ENCODE peak calls at places on chromosomes 6 and 20, in six cellular contexts. U is EH; B is NCI-H774; G is EL; O is NCI-H460; X is CD4-positive, alpha-beta T cell. A is an unnamed sample.

GRCh38 chr6:148304976-148305375 is 37.7 kb upstream of the SASH1 start:
- DNase-seq in O (no peak), G (peak), U (peak), X (no peak), B (no peak), A (no peak)

GRCh38 chr6:19569563-19569962 is 267.6 kb upstream of the ID4 start:
- DNase-seq in X (no peak), G (no peak), O (no peak), B (no peak), U (no peak), A (no peak)

GRCh38 chr6:5466459-5466858 is 205.1 kb downstream of the FARS2 start:
- DNase-seq in O (no peak), G (peak), U (peak), B (peak), X (no peak), A (no peak)

GRCh38 chr6:168968228-168968627 is 285.4 kb downstream of the THBS2 start:
- DNase-seq in X (no peak), U (peak), B (peak), O (no peak), G (peak), A (no peak)

GRCh38 chr20:454951-455350 is 7.4 kb downstream of the TBC1D20 start:
- DNase-seq in X (no peak), O (no peak), U (no peak), G (no peak), B (no peak), A (peak)

GRCh38 chr6:130520801-130521200 is 155.0 kb downstream of the TMEM200A start:
- DNase-seq in U (no peak), G (no peak), B (no peak), X (no peak), O (no peak), A (no peak)

GRCh38 chr20:49286689-49287551 is 9.1 kb upstream of the ZNFX1 start:
- DNase-seq in X (no peak), U (peak), G (peak), O (no peak), B (no peak), A (peak)

GRCh38 chr6:13807691-13808090 is 6.7 kb downstream of the MCUR1 start:
- DNase-seq in G (peak), B (no peak), U (peak), O (no peak), X (no peak), A (no peak)

GRCh38 chr20:37360515-37361115 is 14.7 kb downstream of the SRC start:
- DNase-seq in O (no peak), G (no peak), X (no peak), B (no peak), U (no peak), A (no peak)

GRCh38 chr6:75217203-75217602 is 11.3 kb upstream of the COL12A1 start:
- DNase-seq in G (peak), U (peak), O (no peak), X (no peak), B (no peak), A (no peak)

GRCh38 chr20:58171796-58172425 is 56.5 kb downstream of the ANKRD60 start:
- DNase-seq in U (no peak), G (no peak), B (no peak), X (no peak), O (no peak), A (no peak)

GRCh38 chr6:106974999-106975698 is 620 bp upstream of the CD24 start:
- DNase-seq in O (peak), B (peak), G (peak), X (no peak), U (peak), A (no peak)

GRCh38 chr20:63073051-63073737 is 66.4 kb upstream of the BHLHE23 start:
- DNase-seq in G (no peak), B (no peak), X (no peak), O (no peak), U (no peak), A (no peak)

GRCh38 chr20:40046703-40047102 is 642.3 kb downstream of the MAFB start:
- DNase-seq in B (no peak), O (no peak), G (no peak), U (no peak), X (no peak), A (no peak)

GRCh38 chr6:48826884-48827701 is 636.0 kb downstream of the MMUT start:
- DNase-seq in B (no peak), X (no peak), G (peak), U (peak), O (peak), A (no peak)

GRCh38 chr20:11332376-11332775 is 585.3 kb upstream of the BTBD3 start:
- DNase-seq in B (no peak), U (peak), G (peak), X (no peak), O (no peak), A (no peak)

GRCh38 chr6:38686270-38687042 is 16.5 kb downstream of the GLO1 start:
- DNase-seq in X (no peak), B (no peak), U (no peak), G (no peak), O (no peak), A (no peak)

GRCh38 chr20:9852566-9852965 is 13.7 kb upstream of the PAK5 start:
- DNase-seq in G (no peak), X (no peak), U (no peak), O (no peak), B (no peak), A (no peak)

GRCh38 chr6:53205778-53206177 is 57.1 kb upstream of the GCM1 start:
- DNase-seq in U (no peak), B (no peak), O (no peak), X (no peak), G (no peak), A (no peak)

GRCh38 chr6:10733863-10734262 is 11.0 kb downstream of the TMEM14C start:
- DNase-seq in G (no peak), O (no peak), U (no peak), X (no peak), B (no peak), A (no peak)

GRCh38 chr6:6588924-6589696 is 590 bp downstream of the LY86 start:
- DNase-seq in U (no peak), G (no peak), O (no peak), B (no peak), X (peak), A (no peak)

GRCh38 chr6:137261393-137262154 is 42.4 kb upstream of the IFNGR1 start:
- DNase-seq in U (peak), X (no peak), O (no peak), G (peak), B (no peak), A (no peak)

GRCh38 chr6:157424491-157425020 is 43.6 kb downstream of the ZDHHC14 start:
- DNase-seq in O (no peak), X (no peak), B (no peak), U (no peak), G (no peak), A (no peak)